ENCODE peak calls at places on chromosomes 4 and X, in four cellular contexts. V is lower lobe of right lung, S is NCI-H1092, Y is RCC 7860. G is an unnamed sample.

GRCh38 chr4:187393546-187394344 is 601.8 kb upstream of the ZFP42 start:
- DNase-seq in V (no peak), S (no peak), Y (no peak), G (no peak)

GRCh38 chrX:16722481-16722880 is 3.1 kb downstream of the SYAP1 start:
- DNase-seq in V (no peak), S (no peak), Y (no peak), G (no peak)

GRCh38 chr4:67207941-67208441 is 337.3 kb downstream of the CENPC start:
- DNase-seq in V (no peak), S (no peak), Y (no peak), G (no peak)

GRCh38 chr4:25171451-25171850 is 11.2 kb upstream of the SEPSECS start:
- DNase-seq in V (no peak), S (no peak), Y (no peak), G (no peak)

GRCh38 chr4:180840142-180840541 is 1403.1 kb upstream of the TENM3 start:
- DNase-seq in V (no peak), S (no peak), Y (no peak), G (no peak)

GRCh38 chr4:857461-857860 is 31.5 kb upstream of the CPLX1 start:
- DNase-seq in V (peak; percentile 23), S (no peak), Y (no peak), G (no peak)

GRCh38 chrX:136130931-136131843 is 16.1 kb upstream of the FHL1 start:
- DNase-seq in V (no peak), S (no peak), Y (peak; percentile 90), G (no peak)

GRCh38 chr4:21790437-21791029 is 158.0 kb downstream of the KCNIP4 start:
- DNase-seq in V (no peak), S (no peak), Y (no peak), G (no peak)

GRCh38 chr4:184962125-184962638 is 56.1 kb upstream of the HELT start:
- DNase-seq in V (no peak), S (no peak), Y (no peak), G (no peak)

GRCh38 chrX:68833855-68834331 is 5.1 kb downstream of the EFNB1 start:
- DNase-seq in V (no peak), S (no peak), Y (no peak), G (no peak)

GRCh38 chrX:3699841-3700381 is 13.5 kb downstream of the PRKX start:
- DNase-seq in V (no peak), S (no peak), Y (no peak), G (no peak)

GRCh38 chr4:176549161-176549865 is 229.5 kb downstream of the SPCS3 start:
- DNase-seq in V (no peak), S (no peak), Y (peak; percentile 6), G (no peak)

GRCh38 chr4:73615613-73616012 is 4.6 kb downstream of the RASSF6 start:
- DNase-seq in V (no peak), S (no peak), Y (no peak), G (no peak)

GRCh38 chrX:48480583-48480982 is 4.6 kb downstream of the FTSJ1 start:
- DNase-seq in V (no peak), S (no peak), Y (no peak), G (no peak)

GRCh38 chrX:133586443-133586842 is 171.2 kb upstream of the GPC4 start:
- DNase-seq in V (no peak), S (no peak), Y (peak; percentile 37), G (no peak)